ENCODE peak calls at places on chromosomes 3 and 15, in nine cellular contexts. X, M, A, E, Z, R, S, D and W are unnamed samples.

GRCh38 chr3:14474363-14475081 is 65.6 kb downstream of the GRIP2 start:
- DNase-seq in X (no peak), M (no peak), A (no peak), E (no peak), Z (no peak), R (no peak), S (no peak), D (peak), W (no peak)

GRCh38 chr3:122101646-122102045 is 46.5 kb downstream of the CD86 start:
- DNase-seq in X (no peak), M (peak), A (no peak), E (no peak), Z (peak), R (peak), S (peak), D (peak), W (peak)

GRCh38 chr3:99562138-99562537 is 76.3 kb upstream of the COL8A1 start:
- DNase-seq in X (no peak), M (peak), A (no peak), E (peak), Z (no peak), R (no peak), S (no peak), D (peak), W (no peak)

GRCh38 chr15:73127302-73127936 is 75.2 kb downstream of the NEO1 start:
- DNase-seq in X (no peak), M (peak), A (no peak), E (peak), Z (peak), R (no peak), S (peak), D (peak), W (peak)

GRCh38 chr3:150132101-150132749 is 161.5 kb upstream of the PFN2 start:
- DNase-seq in X (no peak), M (no peak), A (no peak), E (no peak), Z (peak), R (no peak), S (peak), D (no peak), W (peak)

GRCh38 chr3:31197941-31198340 is 303.5 kb upstream of the GADL1 start:
- DNase-seq in X (no peak), M (no peak), A (no peak), E (no peak), Z (no peak), R (no peak), S (no peak), D (no peak), W (no peak)

GRCh38 chr3:73144828-73145227 is 83.4 kb downstream of the EBLN2 start:
- DNase-seq in X (no peak), M (no peak), A (no peak), E (no peak), Z (no peak), R (no peak), S (no peak), D (no peak), W (no peak)

GRCh38 chr3:123383101-123384053 is 65.5 kb downstream of the ADCY5 start:
- DNase-seq in X (no peak), M (no peak), A (peak), E (peak), Z (no peak), R (peak), S (no peak), D (peak), W (no peak)

GRCh38 chr15:48413304-48413703 is 82.1 kb downstream of the DUT start:
- DNase-seq in X (no peak), M (peak), A (no peak), E (no peak), Z (no peak), R (peak), S (no peak), D (no peak), W (no peak)

GRCh38 chr15:28922712-28923012 is 36.9 kb downstream of the APBA2 start:
- DNase-seq in X (no peak), M (no peak), A (no peak), E (no peak), Z (no peak), R (no peak), S (no peak), D (no peak), W (no peak)

GRCh38 chr3:56881035-56881575 is 79.4 kb upstream of the ARHGEF3 start:
- DNase-seq in X (no peak), M (no peak), A (no peak), E (no peak), Z (no peak), R (no peak), S (no peak), D (no peak), W (no peak)

GRCh38 chr3:16461463-16462245 is 51.8 kb downstream of the RFTN1 start:
- DNase-seq in X (no peak), M (no peak), A (no peak), E (no peak), Z (no peak), R (no peak), S (no peak), D (no peak), W (no peak)

GRCh38 chr3:124347418-124347817 is 355.5 kb upstream of the ROPN1 start:
- DNase-seq in X (no peak), M (no peak), A (no peak), E (no peak), Z (no peak), R (no peak), S (no peak), D (no peak), W (no peak)

GRCh38 chr3:65907232-65908130 is 131.2 kb downstream of the MAGI1 start:
- DNase-seq in X (no peak), M (no peak), A (no peak), E (no peak), Z (no peak), R (no peak), S (no peak), D (no peak), W (no peak)

GRCh38 chr3:39286771-39287170 is 6.9 kb upstream of the CX3CR1 start:
- DNase-seq in X (no peak), M (no peak), A (no peak), E (no peak), Z (no peak), R (no peak), S (no peak), D (no peak), W (no peak)

GRCh38 chr3:171417137-171417536 is 43.1 kb downstream of the TNIK start:
- DNase-seq in X (no peak), M (no peak), A (no peak), E (no peak), Z (no peak), R (no peak), S (no peak), D (no peak), W (no peak)

GRCh38 chr3:83946554-83946953 is 1012.2 kb upstream of the CADM2 start:
- DNase-seq in X (no peak), M (no peak), A (no peak), E (peak), Z (no peak), R (no peak), S (no peak), D (no peak), W (no peak)

GRCh38 chr3:128714887-128715496 is 11.0 kb upstream of the RAB7A start:
- DNase-seq in X (no peak), M (no peak), A (peak), E (no peak), Z (no peak), R (no peak), S (no peak), D (no peak), W (peak)

GRCh38 chr3:183265157-183265642 is 12.1 kb downstream of the B3GNT5 start:
- DNase-seq in X (no peak), M (peak), A (no peak), E (peak), Z (no peak), R (no peak), S (no peak), D (peak), W (no peak)

DNA sequence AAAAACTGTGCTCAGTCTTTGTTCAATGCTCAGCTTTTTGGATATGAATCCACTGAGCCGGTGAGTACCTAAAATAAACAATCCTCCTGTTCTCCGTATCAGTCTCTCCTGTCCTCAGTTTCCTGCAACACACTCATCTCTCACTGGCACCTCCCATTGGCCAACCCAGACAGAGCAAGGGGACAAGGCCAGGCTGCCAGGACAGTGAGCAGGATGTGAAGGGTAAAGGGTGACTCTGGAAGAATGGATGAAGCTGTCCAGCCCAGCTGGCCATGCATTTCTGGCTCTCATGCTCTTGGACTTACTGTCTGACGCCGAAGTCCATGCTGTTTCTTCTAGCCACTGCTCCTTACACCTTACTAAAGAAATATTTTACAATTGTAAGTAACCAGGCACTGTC is 16.2 kb upstream of the SSUH2 start:
- DNase-seq in X (no peak), M (peak), A (no peak), E (no peak), Z (no peak), R (no peak), S (no peak), D (no peak), W (no peak)
- TF ChIP-seq CTCF in X (no peak), M (no peak), A (no peak), E (no peak), Z (no peak), R (no peak), S (no peak), D (peak), W (no peak)

GRCh38 chr15:38414351-38414750 is 39.6 kb upstream of the FAM98B start:
- DNase-seq in X (no peak), M (peak), A (peak), E (peak), Z (no peak), R (peak), S (peak), D (peak), W (peak)
- TF ChIP-seq CTCF in X (peak), M (peak), A (peak), E (peak), Z (no peak), R (peak), S (peak), D (peak), W (peak)

DNA sequence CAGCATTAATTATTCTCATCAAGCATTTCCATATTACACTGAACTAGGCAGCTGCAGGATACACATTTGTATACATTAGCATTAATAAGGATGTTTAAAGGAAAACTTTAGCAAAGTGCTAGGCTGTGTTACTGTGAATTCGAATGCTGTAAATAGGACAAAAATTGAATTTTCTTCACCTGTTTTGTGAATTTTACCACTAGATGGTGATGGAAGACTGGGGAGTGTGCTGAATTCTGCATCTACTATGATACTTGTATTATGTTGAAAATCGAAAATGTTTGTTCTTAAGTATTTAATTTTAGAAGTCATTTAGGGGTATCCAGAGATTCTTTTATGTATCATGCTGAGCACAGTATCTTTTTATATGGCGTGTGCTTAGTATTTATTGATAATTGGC is 12.3 kb upstream of the P2RY14 start:
- DNase-seq in X (no peak), M (peak), A (no peak), E (no peak), Z (no peak), R (no peak), S (peak), D (no peak), W (no peak)
- TF ChIP-seq CTCF in X (peak), M (peak), A (no peak), E (peak), Z (peak), R (peak), S (peak), D (peak), W (no peak)

DNA sequence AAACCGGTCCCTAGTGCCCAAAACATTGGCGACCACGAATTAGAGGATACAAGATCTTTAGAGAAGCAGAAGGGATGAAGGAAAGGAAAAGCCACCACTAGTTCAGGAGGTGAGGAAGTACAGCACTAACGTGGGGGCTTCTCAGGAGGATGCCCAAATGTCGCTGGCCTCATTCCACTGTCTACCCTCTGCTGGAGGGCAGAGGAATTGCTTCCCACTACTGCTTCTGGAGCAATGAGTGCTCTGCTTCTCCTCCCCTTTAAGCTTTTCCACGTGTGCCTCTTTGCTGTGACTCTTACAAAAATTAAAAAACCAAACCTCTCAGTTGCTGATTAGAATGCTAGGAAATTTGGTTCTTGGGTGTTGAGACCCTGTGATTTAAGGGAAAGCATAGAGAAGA is 281.3 kb downstream of the CLSTN2 start:
- DNase-seq in X (no peak), M (no peak), A (no peak), E (no peak), Z (no peak), R (no peak), S (peak), D (no peak), W (peak)
- TF ChIP-seq CTCF in X (peak), M (peak), A (peak), E (peak), Z (no peak), R (peak), S (peak), D (peak), W (peak)

GRCh38 chr3:71548995-71549394 is 34.5 kb downstream of the FOXP1 start:
- DNase-seq in X (no peak), M (no peak), A (no peak), E (no peak), Z (no peak), R (no peak), S (no peak), D (no peak), W (no peak)

GRCh38 chr3:71546781-71547180 is 36.7 kb downstream of the FOXP1 start:
- DNase-seq in X (no peak), M (no peak), A (no peak), E (no peak), Z (no peak), R (no peak), S (no peak), D (no peak), W (no peak)

GRCh38 chr3:71547254-71548198 is 36.0 kb downstream of the FOXP1 start:
- DNase-seq in X (no peak), M (peak), A (no peak), E (no peak), Z (no peak), R (no peak), S (no peak), D (no peak), W (no peak)

GRCh38 chr3:71551286-71551919 is 32.1 kb downstream of the FOXP1 start:
- DNase-seq in X (no peak), M (peak), A (no peak), E (no peak), Z (no peak), R (no peak), S (no peak), D (peak), W (no peak)

GRCh38 chr3:71549948-71550347 is 33.6 kb downstream of the FOXP1 start:
- DNase-seq in X (no peak), M (no peak), A (no peak), E (no peak), Z (no peak), R (no peak), S (no peak), D (no peak), W (no peak)
- TF ChIP-seq CTCF in X (no peak), M (no peak), A (no peak), E (no peak), Z (no peak), R (no peak), S (no peak), D (no peak), W (no peak)

GRCh38 chr3:119810018-119810435 is 28.1 kb downstream of the NR1I2 start:
- DNase-seq in X (no peak), M (peak), A (peak), E (peak), Z (peak), R (no peak), S (peak), D (peak), W (peak)
- TF ChIP-seq CTCF in X (no peak), M (peak), A (no peak), E (no peak), Z (peak), R (peak), S (peak), D (peak), W (peak)

GRCh38 chr15:82621970-82622369 is 25.2 kb downstream of the CPEB1 start:
- DNase-seq in X (no peak), M (no peak), A (no peak), E (peak), Z (no peak), R (no peak), S (no peak), D (no peak), W (no peak)
- TF ChIP-seq CTCF in X (no peak), M (no peak), A (no peak), E (peak), Z (no peak), R (no peak), S (no peak), D (peak), W (no peak)

GRCh38 chr15:55784284-55784683 is 41.3 kb upstream of the PRTG start:
- DNase-seq in X (no peak), M (no peak), A (no peak), E (no peak), Z (no peak), R (no peak), S (no peak), D (no peak), W (no peak)

GRCh38 chr15:55791576-55792400 is 48.8 kb upstream of the PRTG start:
- DNase-seq in X (no peak), M (peak), A (peak), E (no peak), Z (no peak), R (no peak), S (no peak), D (peak), W (no peak)

GRCh38 chr15:55786341-55786740 is 43.4 kb upstream of the PRTG start:
- DNase-seq in X (no peak), M (no peak), A (no peak), E (peak), Z (no peak), R (no peak), S (no peak), D (no peak), W (no peak)

GRCh38 chr15:55795031-55795430 is 52.1 kb upstream of the PRTG start:
- DNase-seq in X (no peak), M (no peak), A (no peak), E (no peak), Z (no peak), R (no peak), S (no peak), D (no peak), W (no peak)

GRCh38 chr15:55789066-55789660 is 46.2 kb upstream of the PRTG start:
- DNase-seq in X (no peak), M (no peak), A (no peak), E (peak), Z (peak), R (no peak), S (peak), D (no peak), W (peak)
- TF ChIP-seq CTCF in X (peak), M (peak), A (peak), E (peak), Z (peak), R (peak), S (peak), D (peak), W (peak)